ENCODE peak calls at places on chromosome 2, in four cellular contexts. V is NCI-H510A; W is NCI-H146; X is stimulated activated CD4-positive, alpha-beta T cell treated with anti-CD3 and anti-CD28 coated beads, Interleukin-2, amount 100 ng/mL, for 48 hours. R is an unnamed sample.
A peak's percentile ranks its signal among the peaks of the same experiment; 100 is the strongest.

GRCh38 chr2:15146960-15147359 is 414.2 kb downstream of the NBAS start:
- DNase-seq in X (no peak), V (no peak), W (no peak), R (peak; percentile 16)

GRCh38 chr2:223824301-223824700 is 13.1 kb downstream of the AP1S3 start:
- DNase-seq in V (no peak), X (no peak), W (no peak), R (no peak)

GRCh38 chr2:163709270-163709669 is 26.5 kb downstream of the FIGN start:
- DNase-seq in W (no peak), V (no peak), X (no peak), R (peak; percentile 86)

GRCh38 chr2:222290691-222291484 is 7.9 kb downstream of the PAX3 start:
- DNase-seq in X (no peak), W (no peak), V (peak; percentile 51), R (peak; percentile 39)

GRCh38 chr2:158953926-158954763 is 14.3 kb upstream of the TANC1 start:
- DNase-seq in X (peak; percentile 37), W (peak; percentile 23), V (peak; percentile 54), R (peak; percentile 88)

GRCh38 chr2:65420712-65421431 is 11.5 kb downstream of the SPRED2 start:
- DNase-seq in X (no peak), W (no peak), V (no peak), R (peak; percentile 1)

GRCh38 chr2:239898292-239898925 is 126.7 kb downstream of the NDUFA10 start:
- DNase-seq in V (no peak), W (no peak), X (no peak), R (no peak)

GRCh38 chr2:164763431-164763830 is 78.2 kb downstream of the COBLL1 start:
- DNase-seq in V (no peak), W (no peak), X (no peak), R (no peak)

GRCh38 chr2:62443886-62444285 is 62.1 kb downstream of the TMEM17 start:
- DNase-seq in X (no peak), V (no peak), W (no peak), R (peak; percentile 20)

GRCh38 chr2:172674034-172674967 is 61.3 kb upstream of the RAPGEF4 start:
- DNase-seq in W (no peak), V (no peak), X (peak; percentile 21), R (no peak)

R was measured in NCI-H69.